ENCODE peak calls at places on chromosomes 2 and 18, in ten cellular contexts. V, T, H, P, I, O, N, Q, R and Y are unnamed samples. For H3K9me3, the result is how much of the 10 kb centered on the place peaks cover.

GRCh38 chr2:205902041-205902898 is 183.7 kb downstream of the INO80D start:
- DNase-seq in V (no peak), T (peak), H (no peak), P (no peak), I (no peak), O (peak), N (peak), Q (no peak), R (no peak), Y (no peak)

GRCh38 chr2:120594856-120595685 is 140.6 kb upstream of the GLI2 start:
- DNase-seq in V (no peak), T (peak), H (peak), P (peak), I (peak), O (no peak), N (no peak), Q (peak), R (no peak), Y (no peak)

GRCh38 chr2:70684846-70685622 is 83.0 kb downstream of the ADD2 start:
- DNase-seq in V (no peak), T (no peak), H (no peak), P (peak), I (no peak), O (no peak), N (no peak), Q (no peak), R (no peak), Y (no peak)

GRCh38 chr2:127453392-127454171 is 35.4 kb downstream of the PROC start:
- DNase-seq in V (peak), T (no peak), H (no peak), P (peak), I (no peak), O (peak), N (peak), Q (no peak), R (no peak), Y (no peak)

GRCh38 chr2:170165129-170165528 is 12.8 kb upstream of the MYO3B start:
- DNase-seq in V (no peak), T (peak), H (no peak), P (no peak), I (peak), O (no peak), N (no peak), Q (no peak), R (peak), Y (no peak)

GRCh38 chr2:1744446-1745170 is at the start of gene PXDN:
- DNase-seq in V (peak), T (peak), H (no peak), P (peak), I (peak), O (no peak), N (peak), Q (peak), R (peak), Y (no peak)

GRCh38 chr2:45849491-45850283 is 198.2 kb downstream of the PRKCE start:
- DNase-seq in V (no peak), T (peak), H (no peak), P (no peak), I (peak), O (no peak), N (no peak), Q (no peak), R (peak), Y (no peak)

GRCh38 chr18:55296761-55297160 is 291.2 kb downstream of the TCF4 start:
- DNase-seq in V (no peak), T (no peak), H (no peak), P (no peak), I (no peak), O (no peak), N (no peak), Q (no peak), R (no peak), Y (no peak)

GRCh38 chr2:138193416-138194213 is 229.3 kb downstream of the HNMT start:
- DNase-seq in V (no peak), T (no peak), H (no peak), P (no peak), I (no peak), O (peak), N (no peak), Q (no peak), R (no peak), Y (no peak)

GRCh38 chr2:215832791-215833190 is 180.6 kb downstream of the MREG start:
- DNase-seq in V (no peak), T (peak), H (no peak), P (no peak), I (no peak), O (peak), N (no peak), Q (no peak), R (no peak), Y (no peak)

GRCh38 chr2:103003750-103004250 is 242.0 kb downstream of the TMEM182 start:
- DNase-seq in V (no peak), T (no peak), H (no peak), P (no peak), I (no peak), O (no peak), N (no peak), Q (no peak), R (no peak), Y (no peak)

GRCh38 chr2:241048149-241048948 is 49.9 kb downstream of the SNED1 start:
- DNase-seq in V (no peak), T (no peak), H (no peak), P (no peak), I (no peak), O (no peak), N (no peak), Q (peak), R (no peak), Y (no peak)

GRCh38 chr18:13587937-13588336 is 138.4 kb downstream of the FAM210A start:
- DNase-seq in V (no peak), T (no peak), H (no peak), P (no peak), I (no peak), O (no peak), N (no peak), Q (no peak), R (no peak), Y (no peak)

GRCh38 chr2:142716463-142717242 is 160.8 kb upstream of the KYNU start:
- DNase-seq in V (peak), T (peak), H (no peak), P (peak), I (no peak), O (no peak), N (no peak), Q (no peak), R (peak), Y (no peak)

GRCh38 chr2:1633092-1633721 is 111.1 kb downstream of the PXDN start:
- DNase-seq in V (no peak), T (no peak), H (no peak), P (no peak), I (no peak), O (no peak), N (no peak), Q (no peak), R (no peak), Y (no peak)

GRCh38 chr2:148658807-148659722 is 14.5 kb downstream of the EPC2 start:
- DNase-seq in V (no peak), T (peak), H (no peak), P (no peak), I (peak), O (no peak), N (no peak), Q (no peak), R (peak), Y (no peak)

GRCh38 chr2:8378016-8378810 is 303.6 kb upstream of the ID2 start:
- DNase-seq in V (no peak), T (no peak), H (no peak), P (no peak), I (no peak), O (peak), N (no peak), Q (no peak), R (no peak), Y (no peak)

GRCh38 chr2:27606611-27607010 is 22.2 kb downstream of the CCDC121 start:
- DNase-seq in V (no peak), T (peak), H (no peak), P (no peak), I (no peak), O (no peak), N (no peak), Q (no peak), R (peak), Y (no peak)

GRCh38 chr2:105712981-105713596 is 31.6 kb upstream of the NCK2 start:
- DNase-seq in V (no peak), T (peak), H (no peak), P (no peak), I (peak), O (no peak), N (no peak), Q (no peak), R (peak), Y (no peak)

GRCh38 chr2:159658887-159659437 is 42.6 kb upstream of the BAZ2B start:
- DNase-seq in V (no peak), T (peak), H (no peak), P (no peak), I (no peak), O (no peak), N (no peak), Q (no peak), R (peak), Y (no peak)

GRCh38 chr2:41990688-41991087 is 57.1 kb upstream of the PKDCC start:
- DNase-seq in V (no peak), T (peak), H (no peak), P (no peak), I (no peak), O (no peak), N (no peak), Q (no peak), R (peak), Y (no peak)

GRCh38 chr2:233165895-233166661 is 85.4 kb upstream of the ATG16L1 start:
- DNase-seq in V (no peak), T (peak), H (no peak), P (no peak), I (peak), O (no peak), N (peak), Q (peak), R (no peak), Y (no peak)

DNA sequence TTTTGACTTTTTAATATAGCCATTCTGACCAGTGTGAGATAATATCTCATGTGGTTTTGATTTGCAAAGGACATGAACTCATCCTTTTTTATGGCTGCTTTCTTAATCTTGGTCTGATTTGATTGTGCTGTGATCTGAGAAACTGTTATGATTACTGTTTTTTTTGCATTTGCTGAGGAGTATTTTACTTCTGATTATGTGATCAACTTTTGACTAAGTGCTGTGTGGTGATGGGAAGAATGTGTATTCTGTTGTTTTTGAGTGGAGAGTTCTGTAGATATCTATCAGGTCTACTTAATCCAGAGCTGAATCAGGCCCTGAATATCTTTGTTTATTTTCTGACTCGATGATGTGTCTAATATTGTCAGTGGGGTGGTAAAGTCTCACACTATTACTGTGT is 16.8 kb downstream of the SP140L start:
- DNase-seq in V (no peak), T (peak), H (no peak), P (no peak), I (peak), O (no peak), N (no peak), Q (no peak), R (peak), Y (no peak)
- H3K9me3 ChIP-seq in V (under half), T (under half), H (under half), P (under half), I (under half), O (under half), N (under half), Q (under half), R (under half), Y (under half)

DNA sequence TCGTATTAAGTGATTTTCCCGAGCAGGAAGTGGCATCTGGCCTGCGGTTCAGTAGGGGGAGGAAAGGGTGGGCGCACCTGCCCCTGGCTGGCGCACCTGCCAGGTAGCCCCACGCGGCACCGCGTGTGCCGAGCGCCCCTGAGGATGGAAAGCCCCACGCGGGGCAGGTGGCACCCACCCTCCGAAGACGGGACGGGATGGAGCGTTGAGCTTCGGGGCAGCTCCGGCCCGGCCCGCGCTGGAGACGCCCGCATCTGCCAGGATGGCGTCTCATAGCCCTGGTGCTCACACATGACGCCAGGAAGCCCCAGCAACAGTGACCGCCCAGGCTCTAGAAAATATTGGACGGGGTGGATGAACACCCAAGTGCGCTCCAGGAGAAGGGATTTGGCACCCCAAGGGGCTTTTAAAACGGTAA is 2.5 kb upstream of the NFATC1 start:
- DNase-seq in V (no peak), T (peak), H (no peak), P (no peak), I (no peak), O (no peak), N (no peak), Q (peak), R (no peak), Y (no peak)
- H3K9ac ChIP-seq in V (no peak), T (peak), H (peak), P (no peak), I (peak), O (no peak), N (no peak), Q (peak), R (peak), Y (no peak)

GRCh38 chr2:221555511-221555845 is 16.6 kb downstream of the EPHA4 start:
- DNase-seq in V (no peak), T (no peak), H (no peak), P (no peak), I (no peak), O (no peak), N (no peak), Q (no peak), R (no peak), Y (no peak)
- H3K27ac ChIP-seq in V (peak), T (no peak), H (no peak), P (no peak), I (no peak), O (no peak), N (no peak), Q (no peak), R (no peak), Y (no peak)

DNA sequence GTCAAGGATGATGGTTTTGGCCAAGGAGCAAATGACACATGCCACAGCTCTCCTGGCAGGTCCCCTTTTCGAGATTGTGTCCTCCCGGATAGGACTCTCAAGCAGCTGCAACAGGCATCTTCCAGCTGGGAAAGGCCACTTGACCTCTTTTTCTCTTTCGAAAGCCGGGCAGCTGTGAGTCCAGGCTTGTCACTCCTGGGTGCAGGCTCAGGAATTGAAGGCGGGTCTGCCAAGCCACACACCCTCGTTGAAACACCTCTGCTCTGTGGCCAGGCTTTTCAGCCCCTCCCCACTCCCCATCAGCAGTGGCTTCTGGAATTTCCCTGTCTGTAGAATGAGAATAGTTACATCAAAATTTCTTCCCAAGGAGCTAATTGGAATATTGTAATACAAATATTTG is 98.1 kb downstream of the CCDC138 start:
- DNase-seq in V (peak), T (no peak), H (no peak), P (peak), I (peak), O (no peak), N (no peak), Q (no peak), R (no peak), Y (no peak)
- H3K9me3 ChIP-seq in V (under half), T (under half), H (under half), P (under half), I (under half), O (under half), N (under half), Q (under half), R (under half), Y (under half)